ENCODE peak calls at places on chromosomes 1 and 21, in seven cellular contexts. M, I, L, A, V, X and C are unnamed samples.

GRCh38 chr1:211352985-211353515 is 26.4 kb downstream of the TRAF5 start:
- DNase-seq in M (no peak), I (peak; percentile 29), L (no peak), A (peak; percentile 82), V (peak; percentile 24), X (peak; percentile 63), C (peak; percentile 58)

GRCh38 chr1:28783363-28783762 is 28.6 kb upstream of the OPRD1 start:
- DNase-seq in M (no peak), I (no peak), L (no peak), A (no peak), V (no peak), X (no peak), C (no peak)

GRCh38 chr1:171188388-171189266 is 3.5 kb downstream of the FMO2 start:
- DNase-seq in M (peak; percentile 2), I (peak; percentile 74), L (peak; percentile 25), A (peak; percentile 27), V (peak; percentile 8), X (peak; percentile 80), C (peak; percentile 75)

GRCh38 chr1:205856433-205856832 is 6.5 kb upstream of the PM20D1 start:
- DNase-seq in M (no peak), I (no peak), L (no peak), A (no peak), V (no peak), X (no peak), C (no peak)

GRCh38 chr1:3423245-3423829 is 31.1 kb upstream of the ARHGEF16 start:
- DNase-seq in M (peak; percentile 20), I (no peak), L (no peak), A (no peak), V (no peak), X (no peak), C (no peak)

GRCh38 chr1:15262003-15262377 is 15.0 kb downstream of the FHAD1 start:
- DNase-seq in M (no peak), I (no peak), L (no peak), A (no peak), V (no peak), X (no peak), C (no peak)

GRCh38 chr1:63691672-63692425 is 82.0 kb upstream of the ROR1 start:
- DNase-seq in M (peak; percentile 15), I (peak; percentile 89), L (peak; percentile 71), A (peak; percentile 55), V (no peak), X (peak; percentile 76), C (peak; percentile 84)

GRCh38 chr1:37094302-37094701 is 60.0 kb upstream of the GRIK3 start:
- DNase-seq in M (no peak), I (no peak), L (no peak), A (no peak), V (no peak), X (no peak), C (no peak)

GRCh38 chr1:43305461-43305860 is 4.7 kb downstream of the TIE1 start:
- DNase-seq in M (no peak), I (no peak), L (no peak), A (no peak), V (no peak), X (no peak), C (no peak)

GRCh38 chr1:1250828-1251284 is 4.3 kb upstream of the C1QTNF12 start:
- DNase-seq in M (no peak), I (no peak), L (no peak), A (peak; percentile 53), V (peak; percentile 63), X (no peak), C (peak; percentile 93)

GRCh38 chr1:223041481-223041880 is 101.6 kb downstream of the TLR5 start:
- DNase-seq in M (no peak), I (no peak), L (no peak), A (no peak), V (no peak), X (no peak), C (no peak)

GRCh38 chr1:212637902-212638301 is 29.3 kb downstream of the ATF3 start:
- DNase-seq in M (no peak), I (peak; percentile 78), L (no peak), A (no peak), V (no peak), X (no peak), C (no peak)

GRCh38 chr1:12436817-12437599 is 181.0 kb downstream of the DHRS3 start:
- DNase-seq in M (no peak), I (peak; percentile 86), L (no peak), A (no peak), V (no peak), X (no peak), C (peak; percentile 95)

GRCh38 chr1:226736908-226737818 is 1.9 kb downstream of the ITPKB start:
- DNase-seq in M (peak; percentile 75), I (peak; percentile 68), L (no peak), A (peak; percentile 30), V (peak; percentile 36), X (peak; percentile 41), C (peak; percentile 59)

GRCh38 chr1:243438815-243439214 is 183.0 kb downstream of the SDCCAG8 start:
- DNase-seq in M (no peak), I (no peak), L (no peak), A (no peak), V (no peak), X (no peak), C (peak; percentile 24)

GRCh38 chr21:34974162-34974981 is 74.7 kb downstream of the RUNX1 start:
- DNase-seq in M (no peak), I (no peak), L (no peak), A (no peak), V (peak; percentile 31), X (no peak), C (no peak)

GRCh38 chr1:212463565-212464270 is 31.0 kb downstream of the NENF start:
- DNase-seq in M (no peak), I (no peak), L (no peak), A (peak; percentile 61), V (no peak), X (no peak), C (no peak)

GRCh38 chr1:71919812-71920509 is 362.4 kb downstream of the NEGR1 start:
- DNase-seq in M (no peak), I (no peak), L (no peak), A (no peak), V (no peak), X (peak; percentile 16), C (no peak)

GRCh38 chr1:8477199-8477982 is 159.5 kb downstream of the SLC45A1 start:
- DNase-seq in M (no peak), I (peak; percentile 92), L (no peak), A (no peak), V (no peak), X (no peak), C (no peak)

GRCh38 chr1:95233737-95234493 is at the start of gene RWDD3:
- DNase-seq in M (peak; percentile 92), I (peak; percentile 97), L (peak; percentile 78), A (peak; percentile 92), V (peak; percentile 93), X (peak; percentile 95), C (peak; percentile 93)

GRCh38 chr1:47894718-47895393 is 102.3 kb downstream of the TRABD2B start:
- DNase-seq in M (no peak), I (peak; percentile 80), L (no peak), A (no peak), V (no peak), X (peak; percentile 26), C (peak; percentile 91)

GRCh38 chr1:29640428-29640785 is 404.1 kb downstream of the PTPRU start:
- DNase-seq in M (no peak), I (no peak), L (no peak), A (no peak), V (no peak), X (no peak), C (no peak)

GRCh38 chr1:222392571-222392970 is 155.3 kb downstream of the HHIPL2 start:
- DNase-seq in M (no peak), I (peak; percentile 69), L (no peak), A (no peak), V (no peak), X (no peak), C (no peak)

GRCh38 chr1:66788231-66788939 is 12.7 kb downstream of the INSL5 start:
- DNase-seq in M (no peak), I (no peak), L (no peak), A (no peak), V (no peak), X (no peak), C (peak; percentile 89)

GRCh38 chr1:87451229-87451900 is 122.7 kb downstream of the LMO4 start:
- DNase-seq in M (no peak), I (peak; percentile 78), L (no peak), A (no peak), V (no peak), X (no peak), C (no peak)

GRCh38 chr1:200550367-200550766 is 70.2 kb downstream of the KIF14 start:
- DNase-seq in M (no peak), I (peak; percentile 50), L (no peak), A (no peak), V (no peak), X (no peak), C (peak; percentile 80)

GRCh38 chr1:48062353-48062752 is 65.2 kb upstream of the TRABD2B start:
- DNase-seq in M (no peak), I (no peak), L (no peak), A (no peak), V (no peak), X (no peak), C (no peak)

GRCh38 chr1:212669102-212669501 is 30.5 kb downstream of the BATF3 start:
- DNase-seq in M (no peak), I (peak; percentile 56), L (no peak), A (no peak), V (no peak), X (peak; percentile 76), C (no peak)

GRCh38 chr1:106022312-106022902 is 1034.1 kb upstream of the PRMT6 start:
- DNase-seq in M (no peak), I (peak; percentile 26), L (peak; percentile 43), A (no peak), V (no peak), X (no peak), C (peak; percentile 12)

GRCh38 chr1:85581802-85582686 is 1.5 kb downstream of the CCN1 start:
- DNase-seq in M (no peak), I (peak; percentile 88), L (no peak), A (no peak), V (no peak), X (peak; percentile 51), C (peak; percentile 90)

GRCh38 chr21:27953328-27954045 is 986.6 kb upstream of the ADAMTS5 start:
- DNase-seq in M (no peak), I (no peak), L (no peak), A (no peak), V (no peak), X (no peak), C (no peak)

GRCh38 chr1:220300442-220301121 is 28.3 kb upstream of the RAB3GAP2 start:
- DNase-seq in M (peak; percentile 5), I (peak; percentile 95), L (peak; percentile 30), A (peak; percentile 39), V (no peak), X (peak; percentile 47), C (peak; percentile 91)

GRCh38 chr1:41891403-41891896 is 27.3 kb downstream of the HIVEP3 start:
- DNase-seq in M (no peak), I (peak; percentile 49), L (no peak), A (no peak), V (peak; percentile 45), X (no peak), C (no peak)

GRCh38 chr1:183023146-183023600 is at the start of gene LAMC1:
- DNase-seq in M (peak; percentile 32), I (peak; percentile 93), L (peak; percentile 66), A (peak; percentile 65), V (no peak), X (peak; percentile 89), C (peak; percentile 62)

GRCh38 chr1:2535455-2535854 is 5.4 kb upstream of the HES5 start:
- DNase-seq in M (no peak), I (no peak), L (no peak), A (peak; percentile 65), V (no peak), X (no peak), C (no peak)

GRCh38 chr1:16164821-16165364 is 9.0 kb upstream of the EPHA2 start:
- DNase-seq in M (no peak), I (no peak), L (no peak), A (no peak), V (no peak), X (no peak), C (no peak)

GRCh38 chr1:79323240-79324025 is 316.9 kb upstream of the ADGRL4 start:
- DNase-seq in M (no peak), I (peak; percentile 96), L (no peak), A (no peak), V (no peak), X (no peak), C (peak; percentile 97)